ENCODE peak calls at places on chromosomes 11 and 22, in six cellular contexts. L is HCT116, M is GM12878, Q is H1, P is SK-N-SH, Y is K562. S is an unnamed sample.

GRCh38 chr11:131668867-131669780 is 298.7 kb downstream of the NTM start:
- DNase-seq in L (peak), M (no peak), Q (peak), P (peak), Y (peak), S (peak)

GRCh38 chr11:83364500-83365059 is 78.4 kb upstream of the CCDC90B start:
- DNase-seq in L (no peak), M (no peak), Q (no peak), P (no peak), Y (no peak), S (no peak)

GRCh38 chr11:12173111-12173510 is 62.7 kb downstream of the MICAL2 start:
- DNase-seq in L (no peak), M (no peak), Q (no peak), P (no peak), Y (no peak), S (no peak)

GRCh38 chr11:20127671-20128527 is 32.4 kb downstream of the DBX1 start:
- DNase-seq in L (peak), M (no peak), Q (peak), P (peak), Y (peak), S (peak)

GRCh38 chr11:123145661-123146060 is 49.4 kb downstream of the CLMP start:
- DNase-seq in L (no peak), M (no peak), Q (no peak), P (peak), Y (no peak), S (no peak)

GRCh38 chr22:25827415-25827814 is 85.4 kb downstream of the MYO18B start:
- DNase-seq in L (no peak), M (no peak), Q (no peak), P (no peak), Y (no peak), S (no peak)

GRCh38 chr11:135008001-135008405 is 596.0 kb upstream of the B3GAT1 start:
- DNase-seq in L (no peak), M (no peak), Q (no peak), P (peak), Y (no peak), S (no peak)

GRCh38 chr22:17726561-17727243 is 47.6 kb downstream of the BID start:
- DNase-seq in L (no peak), M (no peak), Q (no peak), P (no peak), Y (no peak), S (no peak)

GRCh38 chr11:28819741-28820140 is 711.6 kb downstream of the METTL15 start:
- DNase-seq in L (no peak), M (no peak), Q (no peak), P (no peak), Y (no peak), S (no peak)

GRCh38 chr22:19868773-19869471 is 14.2 kb upstream of the GNB1L start:
- DNase-seq in L (no peak), M (no peak), Q (peak), P (no peak), Y (no peak), S (no peak)

GRCh38 chr22:32562396-32562795 is 87.8 kb downstream of the FBXO7 start:
- DNase-seq in L (no peak), M (no peak), Q (no peak), P (no peak), Y (no peak), S (peak)

GRCh38 chr11:8365542-8365941 is 101.9 kb upstream of the LMO1 start:
- DNase-seq in L (no peak), M (no peak), Q (peak), P (no peak), Y (peak), S (no peak)

GRCh38 chr22:43462701-43463100 is 50.9 kb downstream of the MPPED1 start:
- DNase-seq in L (no peak), M (no peak), Q (no peak), P (no peak), Y (no peak), S (no peak)

GRCh38 chr22:43466710-43467109 is 54.9 kb downstream of the MPPED1 start:
- DNase-seq in L (no peak), M (no peak), Q (no peak), P (no peak), Y (no peak), S (no peak)

GRCh38 chr22:43467171-43467570 is 55.4 kb downstream of the MPPED1 start:
- DNase-seq in L (no peak), M (no peak), Q (no peak), P (no peak), Y (no peak), S (no peak)

GRCh38 chr22:43465291-43466015 is 53.6 kb downstream of the MPPED1 start:
- DNase-seq in L (no peak), M (no peak), Q (no peak), P (no peak), Y (no peak), S (no peak)

GRCh38 chr22:43464809-43465208 is 53.0 kb downstream of the MPPED1 start:
- DNase-seq in L (no peak), M (no peak), Q (no peak), P (no peak), Y (no peak), S (no peak)
- TF ChIP-seq JUND in L (no peak), M (no peak), Q (no peak), P (no peak), Y (no peak), S (no peak)

GRCh38 chr11:43735115-43735514 is 54.6 kb downstream of the HSD17B12 start:
- DNase-seq in L (no peak), M (no peak), Q (no peak), P (no peak), Y (no peak), S (no peak)

GRCh38 chr11:43735931-43736330 is 55.4 kb downstream of the HSD17B12 start:
- DNase-seq in L (no peak), M (no peak), Q (no peak), P (no peak), Y (no peak), S (no peak)

GRCh38 chr11:43737194-43737575 is 56.6 kb downstream of the HSD17B12 start:
- DNase-seq in L (no peak), M (no peak), Q (no peak), P (no peak), Y (no peak), S (no peak)

GRCh38 chr11:43736502-43737193 is 56.1 kb downstream of the HSD17B12 start:
- DNase-seq in L (no peak), M (no peak), Q (no peak), P (no peak), Y (no peak), S (no peak)

DNA sequence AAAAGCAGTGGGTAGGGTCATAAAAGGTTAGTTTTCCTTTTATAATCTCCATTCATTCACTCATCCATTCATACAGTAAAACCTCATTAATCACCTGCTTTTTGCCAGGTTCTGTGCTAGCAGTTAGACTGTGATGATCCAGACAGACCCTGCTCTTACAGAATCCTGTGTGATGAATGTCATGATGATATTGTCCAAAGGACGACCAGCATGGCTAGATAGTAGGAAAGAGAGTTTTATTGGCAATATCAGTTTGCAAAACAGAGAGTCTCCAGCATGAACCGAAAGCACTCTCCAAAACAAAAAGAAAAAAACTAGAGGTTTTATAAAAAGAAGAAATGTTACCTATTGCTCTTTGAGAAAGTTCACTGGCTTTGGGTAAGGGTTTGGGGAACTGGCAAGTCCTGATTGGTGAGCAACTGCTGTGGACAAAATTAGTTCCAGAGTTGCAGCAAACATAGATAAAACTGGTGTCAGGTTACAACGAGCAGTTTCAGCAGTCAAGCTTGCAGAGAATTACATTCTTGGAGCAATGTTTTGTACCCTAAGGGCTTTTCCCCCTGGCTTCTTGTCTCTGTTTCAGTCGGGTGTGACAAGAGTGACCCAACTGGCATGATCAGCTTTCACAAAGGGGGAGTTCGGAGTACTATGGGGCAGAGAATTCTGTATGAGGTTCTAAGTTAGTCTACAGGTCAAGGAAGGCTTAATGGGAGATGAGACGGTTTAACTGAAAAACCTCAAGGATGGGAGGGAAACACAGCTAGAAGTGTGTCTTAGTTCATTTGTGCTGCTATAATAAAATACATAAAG is 58.3 kb downstream of the HSD17B12 start:
- DNase-seq in L (peak), M (no peak), Q (no peak), P (no peak), Y (peak), S (peak)
- TF ChIP-seq JUND in L (no peak), M (no peak), Q (no peak), P (no peak), Y (peak), S (no peak)

DNA sequence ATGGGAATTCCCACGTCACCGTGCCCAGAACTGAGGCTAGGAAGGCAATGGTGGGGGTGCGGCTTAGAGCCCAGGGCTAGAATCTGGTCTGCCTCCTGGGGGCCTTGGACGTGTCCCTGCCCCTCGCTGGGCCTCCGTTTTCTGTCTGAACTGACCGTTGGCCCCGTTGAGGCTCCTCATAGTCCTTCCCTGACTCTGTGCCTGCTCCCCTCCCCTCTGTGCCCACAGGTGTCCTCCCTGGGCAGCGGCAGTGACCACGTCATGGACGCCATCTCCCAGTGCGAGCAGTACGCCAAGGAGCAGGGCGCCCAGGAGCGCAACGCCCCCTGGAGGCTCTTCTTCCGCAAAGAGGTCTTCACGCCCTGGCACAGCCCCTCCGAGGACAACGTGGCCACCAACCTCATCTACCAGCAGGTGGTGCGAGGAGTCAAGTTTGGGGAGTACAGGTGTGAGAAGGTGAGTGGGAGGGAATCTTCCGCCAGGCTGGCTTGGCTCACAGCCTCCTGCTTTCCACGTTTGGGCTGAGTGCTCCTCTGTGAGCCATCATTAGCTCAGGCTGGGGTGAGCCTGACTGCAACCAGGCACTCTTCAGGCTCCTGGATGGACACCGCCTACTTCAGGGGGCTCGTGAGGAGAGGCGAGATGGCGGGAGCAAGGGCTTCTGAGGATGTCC is 63.9 kb downstream of the MYO7A start:
- DNase-seq in L (peak), M (no peak), Q (peak), P (peak), Y (peak), S (peak)
- TF ChIP-seq JUND in L (no peak), M (no peak), Q (peak), P (no peak), Y (peak), S (no peak)

GRCh38 chr11:130668751-130669150 is 220.3 kb downstream of the ADAMTS15 start:
- DNase-seq in L (no peak), M (no peak), Q (no peak), P (no peak), Y (no peak), S (no peak)

GRCh38 chr11:130670200-130670599 is 221.8 kb downstream of the ADAMTS15 start:
- DNase-seq in L (no peak), M (no peak), Q (no peak), P (no peak), Y (no peak), S (no peak)

GRCh38 chr11:130671801-130672700 is 223.6 kb downstream of the ADAMTS15 start:
- DNase-seq in L (no peak), M (no peak), Q (no peak), P (peak), Y (no peak), S (no peak)

GRCh38 chr11:130666781-130667251 is 218.4 kb downstream of the ADAMTS15 start:
- DNase-seq in L (no peak), M (no peak), Q (no peak), P (no peak), Y (no peak), S (no peak)
- TF ChIP-seq JUND in L (no peak), M (no peak), Q (no peak), P (no peak), Y (no peak), S (no peak)

DNA sequence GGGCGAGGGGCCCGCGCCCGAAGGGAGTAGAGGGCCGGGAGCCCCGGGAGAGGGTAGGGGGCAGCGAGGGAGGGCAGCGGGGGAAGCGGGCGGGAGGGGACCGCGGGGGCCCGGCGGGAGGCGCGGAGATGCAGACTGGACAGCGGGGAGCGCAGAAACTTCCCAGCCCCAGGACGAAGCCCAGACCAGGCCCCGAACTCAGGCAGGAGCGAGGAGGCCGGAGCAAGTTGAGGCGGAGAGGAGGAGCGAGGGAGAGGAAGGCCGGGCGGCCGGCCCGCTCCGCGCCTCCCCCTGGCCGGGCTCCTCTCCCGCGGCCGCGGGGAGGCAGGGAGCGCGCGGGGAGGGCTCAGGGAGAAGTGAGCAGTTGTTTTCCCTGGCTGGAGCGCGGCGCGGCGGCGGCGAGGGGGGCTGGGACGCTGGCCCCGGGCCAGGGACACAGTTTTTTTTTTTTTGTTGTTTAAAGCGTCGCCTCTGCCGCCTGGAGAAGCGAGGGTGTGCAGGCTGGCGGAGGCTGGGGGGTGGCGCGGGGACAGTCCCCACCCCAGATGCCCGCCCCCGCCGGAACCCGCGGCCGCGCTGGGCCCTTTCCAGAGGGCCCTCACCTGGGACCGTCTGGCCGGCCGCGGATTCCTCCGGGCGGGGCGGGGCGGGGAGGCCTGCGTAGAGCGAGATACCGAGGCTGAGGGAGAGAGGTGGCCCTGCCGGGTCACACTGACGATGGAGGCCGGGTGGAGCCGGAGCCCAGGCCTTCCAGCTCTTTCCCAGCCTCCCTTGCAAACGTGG is at the start of gene LTBP3:
- DNase-seq in L (no peak), M (no peak), Q (peak), P (peak), Y (peak), S (peak)
- TF ChIP-seq JUND in L (no peak), M (no peak), Q (no peak), P (no peak), Y (no peak), S (no peak)